ENCODE peak calls at places on chromosomes 3 and 15, in six cellular contexts. F is left ventricle myocardium superior; J is tibial nerve; X is GM12864; M is choroid plexus epithelial cell; T is CD4-positive, alpha-beta T cell. O is an unnamed sample.
A peak's percentile ranks its signal among the peaks of the same experiment; 100 is the strongest.

GRCh38 chr15:19899021-19899824 is 642.4 kb downstream of the GOLGA6L6 start:
- DNase-seq in F (no peak), J (no peak), X (no peak), M (no peak), T (no peak), O (no peak)

GRCh38 chr3:100893590-100893989 is 99.6 kb downstream of the ABI3BP start:
- DNase-seq in F (peak; percentile 34), J (no peak), X (no peak), M (peak; percentile 83), T (no peak), O (peak; percentile 46)

GRCh38 chr3:64443553-64444331 is 218.5 kb upstream of the PRICKLE2 start:
- DNase-seq in F (peak; percentile 38), J (peak; percentile 14), X (no peak), M (peak; percentile 59), T (no peak), O (peak; percentile 65)

GRCh38 chr3:183434503-183434902 is 6.1 kb upstream of the MCF2L2 start:
- DNase-seq in F (no peak), J (no peak), X (no peak), M (no peak), T (no peak), O (no peak)

GRCh38 chr15:74531144-74531811 is 9.7 kb upstream of the ARID3B start:
- DNase-seq in F (no peak), J (no peak), X (no peak), M (peak; percentile 95), T (no peak), O (peak; percentile 95)

GRCh38 chr15:63752075-63752684 is 81.6 kb downstream of the HERC1 start:
- DNase-seq in F (no peak), J (peak; percentile 87), X (peak; percentile 16), M (peak; percentile 82), T (no peak), O (peak; percentile 67)

GRCh38 chr3:52801839-52802238 is 7.2 kb downstream of the ITIH3 start:
- DNase-seq in F (no peak), J (no peak), X (no peak), M (peak; percentile 32), T (no peak), O (no peak)

GRCh38 chr15:101088788-101089578 is 162.9 kb downstream of the CHSY1 start:
- DNase-seq in F (peak; percentile 86), J (peak; percentile 79), X (no peak), M (peak; percentile 56), T (peak; percentile 71), O (peak; percentile 50)

GRCh38 chr3:180804871-180805430 is 107.5 kb upstream of the FXR1 start:
- DNase-seq in F (no peak), J (no peak), X (no peak), M (peak; percentile 69), T (no peak), O (peak; percentile 55)

GRCh38 chr15:60520825-60521368 is 42.0 kb upstream of the ICE2 start:
- DNase-seq in F (peak; percentile 67), J (peak; percentile 77), X (peak; percentile 65), M (peak; percentile 83), T (peak; percentile 79), O (peak; percentile 75)

GRCh38 chr3:80087769-80088168 is 320.0 kb upstream of the ROBO1 start:
- DNase-seq in F (no peak), J (no peak), X (no peak), M (peak; percentile 74), T (no peak), O (peak; percentile 69)

GRCh38 chr3:45417949-45418847 is 29.8 kb downstream of the LARS2 start:
- DNase-seq in F (no peak), J (no peak), X (no peak), M (no peak), T (no peak), O (no peak)

GRCh38 chr3:169864270-169864669 is 5.5 kb downstream of the LRRC31 start:
- DNase-seq in F (no peak), J (no peak), X (no peak), M (no peak), T (no peak), O (no peak)

GRCh38 chr15:35603298-35603697 is 57.3 kb upstream of the DPH6 start:
- DNase-seq in F (no peak), J (no peak), X (peak; percentile 12), M (peak; percentile 82), T (no peak), O (peak; percentile 76)

GRCh38 chr3:160448845-160449659 is 534 bp downstream of the TRIM59 start:
- DNase-seq in F (peak; percentile 32), J (no peak), X (peak; percentile 49), M (peak; percentile 53), T (no peak), O (peak; percentile 43)

GRCh38 chr3:128357538-128357937 is 109.2 kb downstream of the DNAJB8 start:
- DNase-seq in F (no peak), J (no peak), X (no peak), M (no peak), T (no peak), O (no peak)

GRCh38 chr3:45223889-45224730 is 2.0 kb downstream of the TMEM158 start:
- DNase-seq in F (no peak), J (no peak), X (no peak), M (peak; percentile 44), T (no peak), O (peak; percentile 63)

GRCh38 chr15:91124155-91124554 is 24.1 kb downstream of the SV2B start:
- DNase-seq in F (no peak), J (no peak), X (no peak), M (no peak), T (no peak), O (no peak)